ENCODE peak calls at places on chromosome 16, in nine cellular contexts. D, P, W, Y, R, A, Z, T and M are unnamed samples.

GRCh38 chr16:57809843-57810196 is 7.5 kb upstream of the KIFC3 start:
- DNase-seq in Z (no peak), T (no peak), Y (no peak), D (no peak), A (no peak), W (no peak), P (no peak), R (no peak), M (no peak)

GRCh38 chr16:54546481-54546880 is 259.9 kb upstream of the IRX3 start:
- DNase-seq in A (no peak), Y (no peak), D (no peak), T (no peak), Z (no peak), W (no peak), R (no peak), P (no peak), M (no peak)

GRCh38 chr16:3876695-3877094 is 3.8 kb downstream of the CREBBP start:
- DNase-seq in A (no peak), P (no peak), R (no peak), W (no peak), Y (no peak), T (no peak), Z (no peak), D (no peak), M (no peak)

GRCh38 chr16:27728691-27729090 is 178.7 kb downstream of the KATNIP start:
- DNase-seq in T (no peak), Y (no peak), A (no peak), R (no peak), D (no peak), Z (no peak), P (no peak), W (no peak), M (no peak)

GRCh38 chr16:17211797-17212196 is 259.0 kb downstream of the XYLT1 start:
- DNase-seq in P (no peak), Y (no peak), T (peak; percentile 14), W (no peak), D (no peak), R (no peak), Z (no peak), A (peak; percentile 15), M (no peak)

GRCh38 chr16:11410382-11411058 is 65.3 kb downstream of the RMI2 start:
- DNase-seq in D (peak; percentile 85), W (no peak), R (no peak), T (no peak), Y (no peak), P (no peak), Z (no peak), A (no peak), M (no peak)

GRCh38 chr16:50303605-50304466 is 37.5 kb downstream of the ADCY7 start:
- DNase-seq in W (no peak), P (no peak), T (no peak), D (peak; percentile 46), A (no peak), Z (no peak), Y (no peak), R (peak; percentile 81), M (no peak)

GRCh38 chr16:426115-426905 is 861 bp downstream of the RAB11FIP3 start:
- DNase-seq in A (peak; percentile 65), W (no peak), Y (no peak), P (no peak), Z (no peak), D (no peak), R (no peak), T (peak; percentile 1), M (no peak)

GRCh38 chr16:48609453-48610023 is 442 bp downstream of the N4BP1 start:
- DNase-seq in T (peak; percentile 45), Z (peak; percentile 74), R (peak; percentile 70), A (peak; percentile 66), Y (peak; percentile 48), D (peak; percentile 72), W (peak; percentile 70), P (no peak), M (no peak)

GRCh38 chr16:79970551-79971236 is 370.2 kb upstream of the MAF start:
- DNase-seq in P (no peak), Y (no peak), D (peak; percentile 45), R (no peak), W (no peak), Z (peak; percentile 68), A (peak; percentile 69), T (no peak), M (no peak)

GRCh38 chr16:47928008-47928407 is 227.8 kb downstream of the ABCC12 start:
- DNase-seq in D (no peak), R (no peak), T (no peak), P (no peak), W (no peak), A (no peak), Y (no peak), Z (no peak), M (no peak)

GRCh38 chr16:12661656-12662172 is 142.0 kb downstream of the CPPED1 start:
- DNase-seq in Y (no peak), R (no peak), P (no peak), T (no peak), A (peak; percentile 57), Z (no peak), W (no peak), D (no peak), M (no peak)

GRCh38 chr16:86524029-86524428 is 13.7 kb downstream of the FOXF1 start:
- DNase-seq in Y (no peak), D (no peak), A (no peak), Z (peak; percentile 2), P (no peak), R (peak; percentile 53), T (no peak), W (no peak), M (no peak)

GRCh38 chr16:35596467-35596866 is 2137.1 kb downstream of the TP53TG3F start:
- DNase-seq in Y (no peak), R (no peak), W (no peak), Z (no peak), A (no peak), T (no peak), P (peak; percentile 47), D (no peak), M (no peak)

GRCh38 chr16:16109453-16110110 is 113.7 kb downstream of the ABCC6 start:
- DNase-seq in D (no peak), Z (no peak), W (no peak), P (no peak), T (no peak), A (no peak), R (no peak), Y (no peak), M (no peak)

GRCh38 chr16:53752566-53752965 is 48.6 kb downstream of the FTO start:
- DNase-seq in P (no peak), Y (no peak), D (no peak), Z (no peak), T (no peak), W (no peak), R (no peak), A (no peak), M (no peak)

GRCh38 chr16:28098959-28099945 is 35.7 kb upstream of the GSG1L start:
- DNase-seq in W (no peak), R (peak; percentile 39), P (no peak), A (no peak), D (no peak), Z (no peak), T (no peak), Y (no peak), M (no peak)

GRCh38 chr16:84959784-84960417 is 51.4 kb downstream of the ZDHHC7 start:
- DNase-seq in D (no peak), W (no peak), Z (no peak), P (no peak), Y (no peak), R (no peak), A (peak; percentile 63), T (no peak), M (no peak)

GRCh38 chr16:75593825-75594820 is 27.9 kb downstream of the GABARAPL2 start:
- DNase-seq in P (no peak), T (no peak), W (no peak), R (no peak), Z (no peak), A (peak; percentile 48), Y (peak; percentile 7), D (no peak), M (no peak)

DNA sequence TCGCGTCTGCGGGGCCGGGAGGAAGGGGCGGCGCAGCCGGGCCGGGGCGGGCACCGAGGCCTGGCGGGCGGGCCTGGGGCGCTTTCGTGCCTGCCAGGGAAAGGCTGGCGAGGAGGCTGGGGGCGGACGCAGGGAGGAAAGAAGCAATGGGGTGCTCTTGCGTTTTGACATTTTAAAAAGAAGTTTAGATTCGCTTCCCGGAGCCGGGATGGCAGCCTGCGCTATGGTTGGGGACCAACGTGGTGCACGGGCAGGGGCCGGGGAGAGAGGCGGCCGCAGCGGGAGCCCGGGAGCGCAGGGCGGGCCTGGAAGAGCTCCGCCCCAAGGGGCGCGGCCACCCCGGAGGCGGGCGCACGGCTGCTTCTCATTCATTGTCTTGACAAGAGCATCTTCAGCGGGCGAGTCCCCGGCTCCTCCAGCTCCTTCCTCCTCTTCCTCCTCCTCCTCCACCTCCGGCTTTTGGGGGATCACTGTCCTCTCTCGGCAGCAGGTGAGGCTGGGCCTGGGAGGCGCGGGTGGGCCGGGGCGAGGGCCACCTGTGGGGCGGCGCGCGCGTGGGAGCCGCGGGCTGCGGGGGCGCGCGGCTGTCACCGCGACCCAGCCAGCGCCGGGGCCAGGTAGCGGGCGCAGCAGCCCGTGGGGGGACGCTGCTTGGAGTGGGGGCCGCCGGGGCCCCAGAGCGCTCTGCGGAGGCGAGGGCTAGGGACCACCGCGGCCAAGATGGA is at the start of gene CORO1A:
- DNase-seq in P (peak; percentile 95), A (peak; percentile 83), R (peak; percentile 93), D (peak; percentile 91), T (peak; percentile 80), Y (peak; percentile 67), W (no peak), Z (peak; percentile 86), M (peak; percentile 84)
- H3K27ac ChIP-seq in P (peak within 1 kb of the TSS; percentile 81), A (no peak within 1 kb of the TSS), R (peak within 1 kb of the TSS; percentile 79), D (peak within 1 kb of the TSS; percentile 31), T (peak within 1 kb of the TSS; percentile 71), Y (peak within 1 kb of the TSS; percentile 93), W (peak within 1 kb of the TSS; percentile 87), Z (peak within 1 kb of the TSS; percentile 81), M (peak within 1 kb of the TSS; percentile 77)

GRCh38 chr16:1533443-1533951 is at the start of gene TMEM204:
- DNase-seq in A (no peak), Z (peak; percentile 86), W (no peak), Y (no peak), D (peak; percentile 84), R (peak; percentile 80), P (no peak), T (no peak), M (peak; percentile 62)
- H3K4me3 ChIP-seq in A (no peak within 1 kb of the TSS), Z (peak within 1 kb of the TSS; percentile 83), W (peak within 1 kb of the TSS; percentile 64), Y (no peak within 1 kb of the TSS), D (peak within 1 kb of the TSS; percentile 31), R (peak within 1 kb of the TSS; percentile 75), P (peak within 1 kb of the TSS; percentile 65), T (peak within 1 kb of the TSS; percentile 77), M (peak within 1 kb of the TSS; percentile 82)

DNA sequence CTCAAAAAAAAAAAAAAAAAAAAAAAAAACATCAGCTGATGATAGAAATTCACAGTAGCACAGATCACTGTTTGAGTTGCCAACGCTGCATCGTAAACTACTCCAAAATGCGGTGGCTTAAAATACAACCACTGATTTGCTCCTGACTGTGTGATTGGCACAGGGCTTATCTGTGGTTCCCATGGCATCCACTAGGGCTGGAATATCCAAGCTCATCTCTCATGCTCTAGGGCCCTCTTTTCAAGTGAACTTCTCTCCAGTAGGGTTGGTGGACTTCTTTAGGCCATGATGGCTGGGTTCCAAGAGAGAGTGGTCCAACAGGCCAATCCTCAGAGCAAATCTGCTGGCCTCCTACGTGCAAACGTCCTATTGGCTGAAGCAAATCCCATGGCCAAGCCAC is 15.9 kb upstream of the GPRC5B start:
- DNase-seq in W (no peak), D (no peak), Y (no peak), Z (no peak), R (no peak), P (no peak), A (no peak), T (no peak), M (no peak)
- H3K27ac ChIP-seq in W (no peak overlapping the region), D (no peak overlapping the region), Y (no peak overlapping the region), Z (no peak overlapping the region), R (no peak overlapping the region), P (no peak overlapping the region), A (no peak overlapping the region), T (no peak overlapping the region), M (no peak overlapping the region)

GRCh38 chr16:87806246-87806607 is 40.4 kb upstream of the KLHDC4 start:
- DNase-seq in Z (no peak), T (no peak), W (no peak), A (peak; percentile 32), R (no peak), Y (no peak), D (no peak), P (no peak), M (no peak)
- H3K4me3 ChIP-seq in Z (peak overlapping the region; percentile 66), T (peak overlapping the region; percentile 30), W (peak overlapping the region; percentile 31), A (no peak overlapping the region), R (peak overlapping the region; percentile 39), Y (peak overlapping the region; percentile 31), D (no peak overlapping the region), P (peak overlapping the region; percentile 36), M (peak overlapping the region; percentile 34)